ENCODE peak calls at places on chromosomes 1 and 21, in nine cellular contexts. Q is activated T-cell treated with anti-CD3 and anti-CD28 coated beads for 1 hour; Y is body of pancreas; X is anterior cingulate cortex; L is PC-3; M is CD4-positive, alpha-beta memory T cell; I is HEK293T; A is HCEC 1CT; H is NCI-H1105 treated with DMSO at 0.1 percent for 48 hours. W is an unnamed sample.
A peak's percentile ranks its signal among the peaks of the same experiment; 100 is the strongest.

GRCh38 chr1:37809942-37810341 is 1.9 kb upstream of the YRDC start:
- DNase-seq in M (no peak), H (no peak), Q (no peak), Y (peak; percentile 18), A (no peak), X (no peak), I (no peak), L (no peak), W (no peak)

GRCh38 chr1:48462716-48463285 is 9.2 kb downstream of the SPATA6 start:
- DNase-seq in A (no peak), H (no peak), I (no peak), M (no peak), Q (no peak), Y (no peak), L (no peak), X (no peak), W (no peak)

GRCh38 chr1:119286587-119287181 is 81.9 kb upstream of the HAO2 start:
- DNase-seq in Y (no peak), I (peak; percentile 76), Q (no peak), L (peak; percentile 74), X (no peak), M (peak; percentile 13), A (peak; percentile 35), H (peak; percentile 60), W (peak; percentile 48)

GRCh38 chr1:24501371-24502167 is 1.1 kb upstream of the RCAN3 start:
- DNase-seq in Q (no peak), H (no peak), A (peak; percentile 75), M (peak; percentile 52), Y (peak; percentile 43), L (peak; percentile 41), X (no peak), I (no peak), W (peak; percentile 78)

GRCh38 chr1:96962807-96963206 is 241.2 kb downstream of the PTBP2 start:
- DNase-seq in Q (no peak), L (peak; percentile 79), A (no peak), M (no peak), I (no peak), X (no peak), Y (peak; percentile 3), H (no peak), W (no peak)

GRCh38 chr1:58628987-58629598 is 52.0 kb upstream of the TACSTD2 start:
- DNase-seq in A (no peak), M (no peak), Q (no peak), H (no peak), Y (no peak), I (no peak), L (peak; percentile 19), X (no peak), W (no peak)

GRCh38 chr1:145858937-145859490 is at the start of gene PIAS3:
- DNase-seq in Q (peak; percentile 70), M (peak; percentile 80), L (peak; percentile 95), A (peak; percentile 94), I (peak; percentile 98), Y (peak; percentile 96), X (peak; percentile 78), H (peak; percentile 91), W (peak; percentile 91)

GRCh38 chr1:245336149-245336983 is 181.6 kb downstream of the KIF26B start:
- DNase-seq in A (no peak), Q (no peak), L (no peak), H (no peak), X (no peak), Y (no peak), M (no peak), I (no peak), W (no peak)

GRCh38 chr1:215018555-215018954 is 64.0 kb upstream of the KCNK2 start:
- DNase-seq in Q (no peak), A (peak; percentile 22), M (no peak), H (no peak), Y (no peak), L (no peak), I (no peak), X (no peak), W (no peak)

GRCh38 chr1:202821467-202821866 is 10.7 kb downstream of the PCAT6 start:
- DNase-seq in Y (no peak), M (no peak), Q (no peak), I (no peak), H (no peak), A (no peak), X (no peak), L (no peak), W (no peak)

GRCh38 chr1:40774266-40774998 is 9.2 kb upstream of the KCNQ4 start:
- DNase-seq in X (no peak), H (no peak), Q (peak; percentile 62), A (peak; percentile 24), I (peak; percentile 75), L (peak; percentile 67), M (peak; percentile 53), Y (peak; percentile 56), W (peak; percentile 76)

GRCh38 chr1:30601316-30602085 is 121.9 kb downstream of the MATN1 start:
- DNase-seq in H (no peak), L (no peak), X (no peak), Q (no peak), M (no peak), A (no peak), Y (no peak), I (no peak), W (no peak)

GRCh38 chr1:157312270-157312812 is 174.1 kb upstream of the ETV3 start:
- DNase-seq in H (no peak), X (no peak), A (no peak), L (no peak), I (no peak), Y (peak; percentile 27), M (no peak), Q (no peak), W (no peak)

GRCh38 chr1:218874313-218874712 is 299.4 kb upstream of the LYPLAL1 start:
- DNase-seq in L (peak; percentile 98), I (no peak), Y (no peak), H (no peak), X (no peak), A (peak; percentile 74), M (no peak), Q (no peak), W (no peak)

GRCh38 chr1:2967881-2968280 is 53.4 kb upstream of the ACTRT2 start:
- DNase-seq in X (no peak), H (no peak), Q (no peak), I (no peak), Y (peak; percentile 12), A (no peak), L (no peak), M (no peak), W (no peak)

GRCh38 chr1:30476911-30477459 is 246.4 kb downstream of the MATN1 start:
- DNase-seq in H (no peak), I (no peak), Y (no peak), A (no peak), Q (no peak), M (no peak), X (no peak), L (no peak), W (peak; percentile 4)

GRCh38 chr1:184686540-184686939 is 68.1 kb downstream of the EDEM3 start:
- DNase-seq in L (no peak), M (no peak), I (no peak), H (peak; percentile 2), A (no peak), Y (peak; percentile 48), Q (no peak), X (no peak), W (no peak)

GRCh38 chr1:95793893-95794292 is 559.9 kb downstream of the RWDD3 start:
- DNase-seq in A (no peak), I (peak; percentile 9), X (no peak), M (no peak), H (no peak), L (peak; percentile 25), Q (no peak), Y (no peak), W (no peak)

GRCh38 chr21:18477059-18477458 is 73.5 kb upstream of the TMPRSS15 start:
- DNase-seq in L (peak; percentile 30), Q (no peak), I (no peak), X (no peak), M (no peak), H (no peak), A (no peak), Y (no peak), W (no peak)

GRCh38 chr1:41345434-41346075 is 15.7 kb upstream of the FOXO6 start:
- DNase-seq in M (no peak), H (no peak), I (no peak), A (no peak), Q (no peak), L (no peak), X (no peak), Y (no peak), W (no peak)

GRCh38 chr1:84019217-84019616 is 20.3 kb upstream of the TTLL7 start:
- DNase-seq in H (no peak), Y (no peak), X (no peak), A (no peak), M (no peak), I (no peak), L (no peak), Q (no peak), W (no peak)

GRCh38 chr21:45543710-45544448 is 1.6 kb upstream of the SLC19A1 start:
- DNase-seq in Q (no peak), H (no peak), I (no peak), Y (peak; percentile 1), M (no peak), L (no peak), A (no peak), X (no peak), W (no peak)

GRCh38 chr1:109904105-109904817 is 6.4 kb upstream of the CSF1 start:
- DNase-seq in I (no peak), H (no peak), Y (peak; percentile 34), A (no peak), L (no peak), M (no peak), X (peak; percentile 46), Q (no peak), W (no peak)

GRCh38 chr1:55868026-55868425 is 652.9 kb upstream of the USP24 start:
- DNase-seq in Q (no peak), L (peak; percentile 48), H (peak; percentile 92), M (no peak), I (peak; percentile 42), Y (no peak), X (no peak), A (peak; percentile 44), W (no peak)

GRCh38 chr1:247228133-247228532 is 27.7 kb upstream of the VN1R5 start:
- DNase-seq in X (no peak), L (no peak), H (no peak), M (no peak), Q (no peak), A (peak; percentile 15), I (no peak), Y (no peak), W (no peak)

GRCh38 chr1:162159515-162159914 is 90.0 kb downstream of the NOS1AP start:
- DNase-seq in A (no peak), I (no peak), L (peak; percentile 83), M (no peak), Q (no peak), X (no peak), Y (peak; percentile 62), H (peak; percentile 49), W (no peak)

GRCh38 chr1:31764307-31765040 is at the start of gene ADGRB2:
- DNase-seq in X (no peak), A (no peak), I (peak; percentile 83), Q (no peak), M (no peak), L (peak; percentile 25), H (peak; percentile 61), Y (no peak), W (no peak)

GRCh38 chr1:231693361-231694080 is 66.9 kb downstream of the DISC1 start:
- DNase-seq in Q (no peak), H (no peak), A (no peak), Y (no peak), L (no peak), M (no peak), I (no peak), X (no peak), W (no peak)

GRCh38 chr1:161835963-161836362 is 69.8 kb downstream of the ATF6 start:
- DNase-seq in H (no peak), Q (no peak), Y (no peak), X (no peak), L (no peak), I (no peak), A (peak; percentile 25), M (no peak), W (no peak)

GRCh38 chr1:203628185-203628996 is 1.8 kb downstream of the ATP2B4 start:
- DNase-seq in M (no peak), Q (no peak), I (peak; percentile 46), L (no peak), X (no peak), A (peak; percentile 56), Y (no peak), H (no peak), W (no peak)

GRCh38 chr1:155103325-155103724 is 24.4 kb upstream of the EFNA1 start:
- DNase-seq in H (no peak), X (no peak), A (no peak), Q (no peak), I (no peak), M (no peak), L (no peak), Y (no peak), W (no peak)